ENCODE peak calls at places on chromosomes 6 and 20, in seven cellular contexts. U is NCI-H1694, T is midbrain, H is SW480, D is hippocampal formation, X is Calu3, W is GM23248. A is an unnamed sample.

GRCh38 chr20:33995053-33995816 is 1.5 kb downstream of the RALY start:
- DNase-seq in D (no peak), W (peak), H (no peak), U (no peak), T (no peak), X (no peak), A (no peak)

GRCh38 chr20:58472273-58473018 is 42.8 kb downstream of the APCDD1L start:
- DNase-seq in D (no peak), U (no peak), T (no peak), W (no peak), X (no peak), H (no peak), A (no peak)

GRCh38 chr6:127225497-127225896 is 41.2 kb upstream of the RNF146 start:
- DNase-seq in H (no peak), D (no peak), T (no peak), U (no peak), X (no peak), W (no peak), A (no peak)

GRCh38 chr6:135871296-135871695 is 19.8 kb downstream of the PDE7B start:
- DNase-seq in X (no peak), D (no peak), H (no peak), U (no peak), W (peak), T (no peak), A (no peak)

GRCh38 chr6:98932424-98932823 is 15.3 kb downstream of the FBXL4 start:
- DNase-seq in W (no peak), H (no peak), U (no peak), X (no peak), D (no peak), T (no peak), A (no peak)

GRCh38 chr6:159693128-159693893 is at the start of gene SOD2:
- DNase-seq in X (peak), U (peak), T (peak), H (peak), D (peak), W (peak), A (peak)

GRCh38 chr6:125273965-125274364 is 27.8 kb downstream of the HDDC2 start:
- DNase-seq in H (no peak), X (peak), W (peak), D (no peak), U (no peak), T (no peak), A (no peak)

GRCh38 chr20:4702562-4703280 is 19.0 kb upstream of the PRND start:
- DNase-seq in D (no peak), T (no peak), H (no peak), U (no peak), W (peak), X (no peak), A (no peak)

GRCh38 chr6:134539865-134540323 is 222.0 kb upstream of the SGK1 start:
- DNase-seq in W (no peak), X (no peak), H (peak), T (peak), U (no peak), D (peak), A (peak)

GRCh38 chr6:123329337-123329736 is 307.4 kb downstream of the TRDN start:
- DNase-seq in W (no peak), D (no peak), H (no peak), X (no peak), U (no peak), T (no peak), A (no peak)

GRCh38 chr20:33251496-33251895 is 15.7 kb downstream of the BPIFA1 start:
- DNase-seq in W (no peak), D (no peak), T (no peak), X (no peak), U (peak), H (no peak), A (no peak)

GRCh38 chr20:43379239-43379917 is 78.3 kb upstream of the SRSF6 start:
- DNase-seq in H (peak), W (peak), D (no peak), U (no peak), X (no peak), T (no peak), A (no peak)

GRCh38 chr20:32823737-32824588 is 4.2 kb downstream of the MAPRE1 start:
- DNase-seq in W (peak), T (no peak), D (no peak), H (no peak), X (no peak), U (no peak), A (no peak)

GRCh38 chr6:11273406-11274065 is 41.1 kb upstream of the NEDD9 start:
- DNase-seq in D (no peak), H (no peak), U (no peak), X (peak), T (no peak), W (no peak), A (no peak)

GRCh38 chr6:164845773-164846172 is 463.6 kb downstream of the C6orf118 start:
- DNase-seq in U (no peak), W (no peak), X (no peak), H (no peak), T (no peak), D (no peak), A (no peak)

GRCh38 chr6:16168121-16168520 is 39.2 kb downstream of the MYLIP start:
- DNase-seq in H (no peak), D (no peak), U (no peak), X (no peak), W (no peak), T (no peak), A (no peak)